ENCODE peak calls at places on chromosomes 1 and 21, in four cellular contexts. U is K562, C is GM12878, D is GM12891. O is an unnamed sample.

GRCh38 chr1:169495050-169495740 is 9.5 kb upstream of the SLC19A2 start:
- DNase-seq in U (no peak), D (no peak), C (no peak), O (no peak)

GRCh38 chr1:157133431-157133830 is 4.8 kb downstream of the ETV3 start:
- DNase-seq in U (no peak), D (no peak), C (no peak), O (no peak)

GRCh38 chr1:910311-910880 is 13.3 kb upstream of the SAMD11 start:
- DNase-seq in C (no peak), U (no peak), D (peak), O (no peak)

GRCh38 chr1:2134604-2135307 is 59.8 kb downstream of the FAAP20 start:
- DNase-seq in C (no peak), U (no peak), D (no peak), O (no peak)

GRCh38 chr1:206802401-206802800 is 30.1 kb upstream of the IL10 start:
- DNase-seq in C (no peak), D (no peak), U (no peak), O (no peak)

GRCh38 chr1:245341738-245342137 is 187.0 kb downstream of the KIF26B start:
- DNase-seq in C (no peak), D (no peak), U (no peak), O (no peak)

GRCh38 chr1:84834419-84835064 is 58.5 kb downstream of the LPAR3 start:
- DNase-seq in U (no peak), C (no peak), D (no peak), O (no peak)

GRCh38 chr1:221439734-221440436 is 302.0 kb downstream of the DUSP10 start:
- DNase-seq in U (no peak), D (no peak), C (no peak), O (no peak)

GRCh38 chr1:165481820-165482532 is 37.0 kb upstream of the RXRG start:
- DNase-seq in D (no peak), U (no peak), C (no peak), O (no peak)

GRCh38 chr1:228751360-228752098 is 16.2 kb downstream of the RHOU start:
- DNase-seq in U (no peak), D (no peak), C (no peak), O (peak)

GRCh38 chr1:77673716-77674355 is 8.6 kb downstream of the ZZZ3 start:
- DNase-seq in D (no peak), U (no peak), C (no peak), O (no peak)

GRCh38 chr1:33143698-33144097 is 38.1 kb downstream of the TRIM62 start:
- DNase-seq in C (no peak), U (no peak), D (no peak), O (peak)

GRCh38 chr1:58318157-58318665 is 228.3 kb downstream of the OMA1 start:
- DNase-seq in U (no peak), C (no peak), D (no peak), O (no peak)

GRCh38 chr1:16254263-16254948 is 17.4 kb upstream of the CPLANE2 start:
- DNase-seq in D (no peak), C (no peak), U (no peak), O (no peak)

GRCh38 chr1:5297878-5298239 is 643.5 kb downstream of the AJAP1 start:
- DNase-seq in U (no peak), C (no peak), D (no peak), O (no peak)

GRCh38 chr1:206550446-206550845 is 43.1 kb downstream of the RASSF5 start:
- DNase-seq in D (no peak), C (no peak), U (no peak), O (no peak)

GRCh38 chr1:29864431-29865022 is 628.2 kb downstream of the PTPRU start:
- DNase-seq in U (peak), C (no peak), D (no peak), O (no peak)

GRCh38 chr1:53343831-53344668 is 16.2 kb upstream of the LRP8 start:
- DNase-seq in D (no peak), U (no peak), C (no peak), O (no peak)

GRCh38 chr1:3454811-3455618 is 550 bp downstream of the ARHGEF16 start:
- DNase-seq in D (no peak), C (no peak), U (peak), O (no peak)

GRCh38 chr1:9317591-9318331 is 25.1 kb downstream of the SPSB1 start:
- DNase-seq in U (no peak), D (peak), C (no peak), O (no peak)

GRCh38 chr21:39687069-39687468 is 57.9 kb upstream of the IGSF5 start:
- DNase-seq in D (no peak), C (no peak), U (no peak), O (no peak)

GRCh38 chr1:75745276-75745675 is 20.8 kb downstream of the ACADM start:
- DNase-seq in D (no peak), C (no peak), U (no peak), O (peak)

GRCh38 chr1:39102537-39103320 is 76.6 kb downstream of the NDUFS5 start:
- DNase-seq in U (peak), D (peak), C (peak), O (peak)

GRCh38 chr1:41122851-41123518 is 101.5 kb upstream of the SLFNL1 start:
- DNase-seq in U (peak), D (no peak), C (no peak), O (no peak)

GRCh38 chr1:1371354-1371740 is 3.7 kb downstream of the AURKAIP1 start:
- DNase-seq in C (no peak), U (no peak), D (no peak), O (peak)

GRCh38 chr1:197127513-197127912 is 19.0 kb downstream of the ASPM start:
- DNase-seq in U (no peak), C (no peak), D (no peak), O (no peak)

GRCh38 chr1:21220815-21221214 is 44.1 kb upstream of the EIF4G3 start:
- DNase-seq in C (no peak), U (no peak), D (no peak), O (no peak)

GRCh38 chr1:44631333-44631646 is 43.0 kb downstream of the TMEM53 start:
- DNase-seq in D (no peak), U (no peak), C (no peak), O (no peak)

GRCh38 chr1:17128361-17128760 is 9.1 kb upstream of the PADI2 start:
- DNase-seq in D (no peak), C (no peak), U (no peak), O (no peak)

GRCh38 chr1:247268390-247269045 is 12.6 kb downstream of the VN1R5 start:
- DNase-seq in C (no peak), D (no peak), U (no peak), O (no peak)

GRCh38 chr1:194535369-194535768 is 1349.0 kb upstream of the B3GALT2 start:
- DNase-seq in U (peak), D (no peak), C (no peak), O (no peak)

GRCh38 chr1:50959303-50959912 is 659 bp downstream of the FAF1 start:
- DNase-seq in D (no peak), U (peak), C (no peak), O (peak)

GRCh38 chr1:74712863-74713262 is 20.0 kb downstream of the CRYZ start:
- DNase-seq in C (no peak), U (no peak), D (no peak), O (no peak)

GRCh38 chr1:69320679-69321310 is 246.9 kb upstream of the LRRC7 start:
- DNase-seq in D (no peak), U (no peak), C (peak), O (no peak)

GRCh38 chr1:12040457-12041051 is 21.3 kb downstream of the MIIP start:
- DNase-seq in U (peak), C (peak), D (no peak), O (no peak)

DNA sequence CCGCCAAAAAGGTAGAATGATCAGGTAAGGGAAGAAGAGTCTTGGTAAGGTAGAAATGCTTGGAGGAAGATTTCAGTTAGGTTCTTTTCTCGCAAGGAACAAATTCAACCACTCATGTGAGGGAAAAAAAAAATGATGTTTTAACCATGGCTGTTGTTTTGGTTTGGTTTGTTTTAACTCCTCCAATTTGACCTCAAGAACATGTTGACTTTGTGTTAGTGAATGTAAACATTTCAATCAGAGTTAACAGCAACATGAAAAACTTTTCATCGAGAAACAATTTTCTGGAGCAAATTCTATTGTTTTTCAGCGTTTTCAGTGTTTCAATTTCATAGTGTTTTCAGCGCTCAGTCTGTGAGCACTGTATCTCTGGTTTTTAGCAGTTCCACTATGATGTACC is 49.0 kb upstream of the PROX1 start:
- DNase-seq in U (no peak), C (no peak), D (no peak), O (no peak)
- TF ChIP-seq SPI1 in U (no peak), C (no peak), D (no peak), O (no peak)

GRCh38 chr1:155182052-155182550 is 8.5 kb downstream of the TRIM46 start:
- DNase-seq in U (no peak), D (no peak), C (no peak), O (no peak)

GRCh38 chr1:155184835-155185782 is 11.5 kb downstream of the TRIM46 start:
- DNase-seq in D (peak), U (no peak), C (peak), O (no peak)

GRCh38 chr1:155184351-155184811 is 10.7 kb downstream of the TRIM46 start:
- DNase-seq in D (no peak), C (no peak), U (no peak), O (no peak)

GRCh38 chr1:155185783-155186265 is 12.2 kb downstream of the TRIM46 start:
- DNase-seq in D (no peak), C (no peak), U (no peak), O (no peak)

GRCh38 chr1:155183775-155184221 is 10.1 kb downstream of the TRIM46 start:
- DNase-seq in D (no peak), C (no peak), U (no peak), O (no peak)
- TF ChIP-seq SPI1 in D (no peak), C (no peak), U (no peak), O (no peak)

GRCh38 chr1:111540928-111541327 is 37.5 kb upstream of the ADORA3 start:
- DNase-seq in C (no peak), U (no peak), D (no peak), O (no peak)

GRCh38 chr1:111538343-111539035 is 35.1 kb upstream of the ADORA3 start:
- DNase-seq in C (no peak), D (no peak), U (no peak), O (no peak)

GRCh38 chr1:111542187-111542586 is 38.8 kb upstream of the ADORA3 start:
- DNase-seq in D (no peak), U (no peak), C (no peak), O (no peak)

DNA sequence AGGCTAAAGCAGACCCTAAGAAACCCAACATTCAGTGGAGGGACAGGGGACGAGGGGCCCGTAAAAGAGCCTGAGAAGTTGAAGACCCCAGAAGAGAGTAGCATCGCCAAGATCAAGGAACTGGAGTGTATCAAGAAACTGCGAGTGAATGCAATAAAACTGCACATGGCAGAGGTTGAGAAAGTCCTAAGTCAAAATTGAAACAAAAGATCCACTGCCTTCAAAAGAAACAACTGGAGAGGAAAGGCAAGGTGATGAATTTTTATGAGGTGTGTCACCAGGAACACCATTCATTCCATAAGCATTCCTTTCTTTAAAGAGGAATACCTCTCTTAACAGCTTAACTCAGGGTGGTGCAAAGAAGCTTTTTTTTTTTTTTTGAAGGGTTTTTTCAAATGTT is 38.3 kb upstream of the ADORA3 start:
- DNase-seq in C (no peak), D (no peak), U (no peak), O (no peak)
- TF ChIP-seq SPI1 in C (no peak), D (no peak), U (no peak), O (no peak)

DNA sequence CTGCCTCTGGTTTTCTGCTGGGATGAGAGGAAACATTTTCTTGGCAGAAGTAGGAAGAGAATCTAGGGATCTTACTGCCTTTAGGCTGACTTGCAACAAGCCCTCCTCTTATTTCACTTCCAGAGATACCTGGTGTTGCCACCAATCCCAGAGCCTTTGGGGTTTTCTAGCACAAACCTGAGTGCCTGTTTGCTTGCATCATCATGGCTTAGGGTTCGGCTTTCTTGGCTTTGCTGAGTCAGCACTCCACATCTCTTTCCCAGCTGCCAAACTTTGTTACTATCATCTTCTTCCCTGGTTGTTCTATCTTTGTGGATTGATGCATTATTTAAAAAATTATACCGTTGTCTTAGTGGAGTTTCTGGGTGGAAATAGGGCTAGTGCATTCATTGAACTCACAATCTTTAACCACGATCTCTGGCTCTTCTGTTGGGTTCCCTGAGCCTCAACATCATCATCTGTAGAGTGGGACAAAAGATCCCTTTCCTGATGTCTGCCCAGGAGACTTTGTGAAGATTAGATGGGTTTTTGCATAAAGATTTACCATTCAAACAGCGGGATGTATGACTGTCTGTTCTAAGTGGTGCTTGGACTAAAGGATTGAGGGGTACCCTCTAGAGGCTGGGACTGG is 76.6 kb upstream of the SELENON start:
- DNase-seq in C (no peak), U (no peak), D (no peak), O (no peak)
- TF ChIP-seq SPI1 in C (no peak), U (no peak), D (no peak), O (no peak)

DNA sequence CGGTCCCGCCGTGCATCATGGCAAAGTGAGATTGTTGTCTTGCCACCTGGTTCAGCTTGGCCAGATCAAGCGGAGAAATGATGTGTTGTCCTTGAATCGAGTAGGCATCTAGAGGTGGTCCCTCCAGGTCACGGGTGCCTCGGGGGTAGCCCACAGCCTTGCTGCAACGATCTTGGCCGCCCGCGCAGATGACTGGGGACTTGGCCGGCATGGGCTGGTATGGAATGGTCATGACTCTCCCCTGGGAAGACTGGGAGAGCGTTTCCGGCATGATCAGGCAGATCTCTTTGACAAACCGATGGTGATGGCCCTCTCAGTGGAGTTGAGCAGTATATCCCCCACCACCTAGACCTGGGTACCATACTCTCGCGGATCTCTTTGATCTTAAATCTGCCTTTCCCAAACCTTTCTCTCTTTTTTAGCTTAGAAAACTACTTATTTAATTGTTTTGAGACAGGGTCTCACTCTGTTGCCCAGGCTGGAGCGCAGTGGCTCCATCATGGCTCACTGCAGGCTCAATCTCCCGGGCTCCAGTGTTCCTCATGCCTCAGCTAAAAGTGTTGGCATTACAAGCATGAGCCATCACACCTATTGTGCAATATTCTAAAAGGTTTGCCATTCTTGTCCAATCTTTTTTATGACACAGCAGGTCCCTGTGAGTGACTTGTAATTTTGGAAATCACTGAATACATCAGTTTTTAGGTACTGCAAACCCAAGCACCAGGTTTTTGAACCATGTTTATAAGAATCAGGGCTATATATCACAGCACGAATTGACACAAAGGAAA is 9.4 kb upstream of the ELAPOR1 start:
- DNase-seq in U (no peak), D (no peak), C (no peak), O (no peak)
- TF ChIP-seq SPI1 in U (no peak), D (no peak), C (no peak), O (no peak)